ENCODE peak calls at places on chromosomes 6 and 20, in six cellular contexts. Y is H1; X is AG04450; N is MM.1S; H is activated CD8-positive, alpha-beta T cell treated with anti-CD3 and anti-CD28 coated beads for 36 hours; M is Calu3. G is an unnamed sample.

GRCh38 chr20:55375920-55376319 is 629.4 kb downstream of the CBLN4 start:
- DNase-seq in M (no peak), H (no peak), X (no peak), Y (no peak), N (no peak), G (no peak)

GRCh38 chr6:88512951-88513350 is 346.8 kb upstream of the CNR1 start:
- DNase-seq in H (no peak), M (no peak), Y (no peak), N (no peak), X (no peak), G (no peak)

GRCh38 chr6:39804666-39805065 is 12.5 kb downstream of the DAAM2 start:
- DNase-seq in Y (no peak), H (no peak), M (no peak), X (no peak), N (peak; percentile 40), G (no peak)

GRCh38 chr20:31595654-31596411 is 9.3 kb upstream of the ID1 start:
- DNase-seq in N (no peak), X (peak; percentile 68), H (no peak), M (peak; percentile 68), Y (peak; percentile 90), G (no peak)

GRCh38 chr20:8131598-8132014 is 460 bp upstream of the PLCB1 start:
- DNase-seq in X (no peak), H (no peak), M (no peak), Y (no peak), N (peak; percentile 61), G (peak; percentile 42)

GRCh38 chr6:168292911-168293310 is 26.7 kb downstream of the DACT2 start:
- DNase-seq in H (no peak), N (no peak), M (no peak), Y (no peak), X (no peak), G (no peak)

GRCh38 chr6:111237757-111238260 is 150.5 kb downstream of the SLC16A10 start:
- DNase-seq in N (no peak), M (no peak), Y (no peak), X (no peak), H (no peak), G (no peak)

GRCh38 chr6:37180075-37180474 is 10.1 kb downstream of the PIM1 start:
- DNase-seq in N (no peak), Y (no peak), X (no peak), H (no peak), M (no peak), G (no peak)

GRCh38 chr6:137917518-137917917 is 50.5 kb downstream of the TNFAIP3 start:
- DNase-seq in X (no peak), H (no peak), M (no peak), N (no peak), Y (no peak), G (no peak)

GRCh38 chr6:142222022-142222421 is 75.0 kb downstream of the VTA1 start:
- DNase-seq in Y (no peak), H (no peak), M (no peak), X (no peak), N (no peak), G (no peak)

GRCh38 chr6:170185175-170185970 is 105.5 kb downstream of the DLL1 start:
- DNase-seq in N (no peak), X (no peak), Y (no peak), H (no peak), M (no peak), G (no peak)

GRCh38 chr6:766625-767024 is 73.7 kb upstream of the EXOC2 start:
- DNase-seq in H (no peak), X (no peak), M (no peak), N (peak; percentile 88), Y (no peak), G (no peak)

GRCh38 chr6:127342946-127343752 is at the start of gene ECHDC1:
- DNase-seq in X (peak; percentile 20), Y (no peak), H (peak; percentile 86), N (peak; percentile 63), M (peak; percentile 43), G (peak; percentile 81)

GRCh38 chr20:32727663-32728062 is 15.6 kb downstream of the COMMD7 start:
- DNase-seq in M (no peak), H (no peak), Y (no peak), N (no peak), X (peak; percentile 67), G (no peak)

GRCh38 chr20:38861071-38861401 is 55.5 kb downstream of the PPP1R16B start:
- DNase-seq in N (no peak), H (no peak), Y (no peak), X (no peak), M (no peak), G (no peak)

GRCh38 chr6:25945175-25945574 is 14.7 kb upstream of the SLC17A2 start:
- DNase-seq in Y (no peak), H (peak; percentile 50), N (peak; percentile 67), M (no peak), X (no peak), G (peak; percentile 55)

GRCh38 chr6:158819213-158819976 is at the start of gene EZR:
- DNase-seq in H (peak; percentile 89), X (no peak), M (peak; percentile 87), Y (peak; percentile 71), N (peak; percentile 74), G (peak; percentile 97)

GRCh38 chr6:110951986-110952794 is 6.3 kb upstream of the GTF3C6 start:
- DNase-seq in H (no peak), Y (no peak), N (no peak), X (no peak), M (no peak), G (no peak)

GRCh38 chr6:25138024-25138696 is 141.0 kb upstream of the CARMIL1 start:
- DNase-seq in N (peak; percentile 80), H (peak; percentile 82), M (peak; percentile 72), Y (no peak), X (peak; percentile 23), G (peak; percentile 82)

GRCh38 chr20:3796477-3797225 is 541 bp downstream of the CDC25B start:
- DNase-seq in Y (no peak), M (no peak), H (no peak), X (no peak), N (peak; percentile 20), G (no peak)

DNA sequence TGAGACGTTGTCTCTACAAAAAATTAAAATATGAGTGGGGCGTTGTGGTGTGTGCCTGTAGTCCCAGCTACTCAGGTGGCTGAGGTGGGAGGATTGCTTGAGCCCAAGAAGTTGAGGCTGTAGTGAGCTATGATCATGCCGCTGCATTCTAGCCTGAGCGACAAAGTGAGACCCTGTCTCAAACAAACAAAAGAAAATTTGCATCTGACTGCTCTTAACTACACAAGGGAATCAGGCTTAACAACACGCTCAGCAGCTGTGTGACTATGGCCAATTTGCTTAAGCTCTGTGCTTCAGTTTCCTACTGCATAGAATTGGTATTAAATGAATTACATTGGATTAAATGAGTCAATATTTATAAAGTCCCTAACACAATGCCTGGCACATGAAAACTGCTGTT is 24.3 kb upstream of the MRPS10 start:
- DNase-seq in N (no peak), Y (peak; percentile 39), X (no peak), M (no peak), H (no peak), G (no peak)
- TF ChIP-seq CTCF in N (no peak), Y (no peak), X (no peak), M (no peak), H (no peak), G (no peak)

GRCh38 chr6:17096657-17097056 is 5.2 kb upstream of the STMND1 start:
- DNase-seq in M (no peak), N (no peak), Y (no peak), H (no peak), X (no peak), G (no peak)

GRCh38 chr6:17098007-17098406 is 3.8 kb upstream of the STMND1 start:
- DNase-seq in Y (no peak), M (no peak), N (no peak), X (no peak), H (no peak), G (no peak)

GRCh38 chr6:17091122-17091521 is 10.7 kb upstream of the STMND1 start:
- DNase-seq in X (no peak), H (no peak), N (no peak), M (no peak), Y (no peak), G (no peak)

GRCh38 chr6:17096076-17096475 is 5.8 kb upstream of the STMND1 start:
- DNase-seq in H (no peak), X (no peak), Y (no peak), N (no peak), M (no peak), G (no peak)

GRCh38 chr6:17093692-17094091 is 8.2 kb upstream of the STMND1 start:
- DNase-seq in X (no peak), Y (no peak), N (no peak), H (peak; percentile 9), M (peak; percentile 30), G (no peak)
- TF ChIP-seq CTCF in X (peak; percentile 41), Y (peak; percentile 47), N (no peak), H (peak; percentile 27), M (no peak), G (no peak)

GRCh38 chr6:140433072-140433471 is 1058.6 kb upstream of the CITED2 start:
- DNase-seq in Y (no peak), M (no peak), X (no peak), N (no peak), H (no peak), G (no peak)

DNA sequence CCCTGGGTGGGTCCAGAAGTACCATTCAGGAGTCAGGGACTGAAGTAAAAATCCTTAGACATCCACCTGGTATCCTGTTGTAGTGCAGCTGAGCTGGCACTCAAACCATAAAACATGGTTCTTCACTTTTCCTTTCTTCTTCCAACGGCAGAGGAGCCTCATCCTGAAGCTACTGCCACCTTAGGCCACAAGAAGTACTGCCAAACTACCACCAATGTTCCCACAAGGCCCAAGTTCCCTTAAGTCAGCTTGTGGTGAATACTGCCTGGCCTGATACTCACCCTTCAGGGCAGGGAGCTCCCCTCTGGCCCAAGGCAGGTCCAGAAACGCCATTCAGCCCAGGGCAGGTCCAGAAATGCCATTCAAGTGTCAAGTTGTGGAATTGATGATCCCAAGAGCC is 1053.4 kb upstream of the CITED2 start:
- DNase-seq in N (no peak), Y (no peak), X (no peak), M (no peak), H (no peak), G (no peak)
- TF ChIP-seq CTCF in N (no peak), Y (no peak), X (no peak), M (no peak), H (no peak), G (no peak)

DNA sequence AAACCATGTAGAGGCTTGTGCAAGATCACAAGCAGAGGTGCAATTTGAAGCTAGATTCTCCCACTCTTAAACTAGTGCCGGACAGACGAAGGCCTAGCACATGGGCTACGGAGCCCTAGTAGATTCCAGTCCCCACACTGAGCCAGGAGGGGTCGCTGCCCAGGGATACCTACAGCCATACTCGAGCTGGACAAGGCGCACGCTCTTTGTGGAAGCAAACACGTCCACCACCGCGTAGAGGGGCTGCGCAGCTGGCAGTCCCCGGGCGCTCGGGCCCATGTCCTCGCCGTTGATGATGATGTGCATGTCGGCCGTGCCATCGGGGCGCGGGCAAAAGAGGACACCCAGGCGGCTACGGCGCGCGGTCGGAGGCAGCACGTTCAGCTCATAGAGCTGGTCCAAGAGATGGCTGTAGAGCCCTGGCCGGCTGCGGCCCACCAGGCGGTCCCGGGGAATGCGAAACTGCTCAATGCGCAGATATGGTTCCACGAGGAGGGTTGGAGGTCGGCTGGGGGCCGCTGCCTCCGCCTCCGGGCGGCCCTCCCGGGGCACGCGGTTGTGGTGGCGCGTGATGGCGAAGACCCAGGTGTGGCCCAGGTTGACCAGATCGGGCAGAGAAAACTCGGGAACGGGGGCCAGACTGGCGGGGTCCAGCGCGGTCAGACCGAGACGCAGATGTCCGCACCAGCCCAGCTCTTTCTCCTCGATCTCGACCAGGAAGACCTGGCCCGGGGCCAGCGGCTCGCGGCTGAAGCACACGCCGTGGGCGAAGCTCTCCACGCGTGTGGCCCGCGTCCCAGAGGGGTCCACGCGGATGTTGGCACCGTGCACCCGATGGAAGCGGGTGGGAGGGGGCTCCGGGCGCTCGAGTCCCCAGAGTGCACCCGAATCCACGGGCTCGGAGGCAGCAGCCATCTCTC is 671 bp downstream of the NEURL2 start:
- DNase-seq in H (peak; percentile 78), Y (peak; percentile 43), X (no peak), N (no peak), M (no peak), G (peak; percentile 75)
- TF ChIP-seq CTCF in H (peak; percentile 65), Y (peak; percentile 87), X (peak; percentile 79), N (peak; percentile 5), M (no peak), G (peak; percentile 25)